ENCODE peak calls at places on chromosomes 3 and 15, in five cellular contexts. G is astrocyte of the spinal cord, W is SK-N-SH, X is lower lobe of right lung, B is dorsolateral prefrontal cortex. P is an unnamed sample.

GRCh38 chr3:54951405-54951804 is 23.5 kb upstream of the LRTM1 start:
- DNase-seq in X (peak), G (peak), W (peak), B (peak), P (peak)

GRCh38 chr3:139227165-139227564 is 116.7 kb upstream of the MRPS22 start:
- DNase-seq in B (no peak), X (no peak), G (no peak), W (no peak), P (no peak)

GRCh38 chr3:3157484-3157883 is 22.0 kb downstream of the CRBN start:
- DNase-seq in W (no peak), G (no peak), X (no peak), B (no peak), P (no peak)

GRCh38 chr15:93524432-93524831 is 435.4 kb upstream of the RGMA start:
- DNase-seq in G (no peak), W (no peak), B (no peak), X (no peak), P (no peak)

GRCh38 chr3:30426319-30426993 is 179.9 kb upstream of the TGFBR2 start:
- DNase-seq in W (no peak), X (no peak), B (no peak), G (peak), P (peak)

GRCh38 chr3:129015388-129016105 is 14.4 kb downstream of the EFCC1 start:
- DNase-seq in G (no peak), W (no peak), B (no peak), X (peak), P (no peak)

GRCh38 chr3:110958476-110959147 is 113.0 kb upstream of the NECTIN3 start:
- DNase-seq in X (no peak), B (no peak), W (no peak), G (no peak), P (no peak)

GRCh38 chr15:68816795-68817303 is 3.8 kb downstream of the ANP32A start:
- DNase-seq in X (no peak), W (no peak), B (no peak), G (no peak), P (no peak)

GRCh38 chr15:87687176-87687890 is 569.2 kb downstream of the NTRK3 start:
- DNase-seq in G (no peak), W (peak), X (no peak), B (no peak), P (no peak)

GRCh38 chr3:165640970-165641369 is 196.3 kb downstream of the BCHE start:
- DNase-seq in B (no peak), G (no peak), W (no peak), X (no peak), P (no peak)

DNA sequence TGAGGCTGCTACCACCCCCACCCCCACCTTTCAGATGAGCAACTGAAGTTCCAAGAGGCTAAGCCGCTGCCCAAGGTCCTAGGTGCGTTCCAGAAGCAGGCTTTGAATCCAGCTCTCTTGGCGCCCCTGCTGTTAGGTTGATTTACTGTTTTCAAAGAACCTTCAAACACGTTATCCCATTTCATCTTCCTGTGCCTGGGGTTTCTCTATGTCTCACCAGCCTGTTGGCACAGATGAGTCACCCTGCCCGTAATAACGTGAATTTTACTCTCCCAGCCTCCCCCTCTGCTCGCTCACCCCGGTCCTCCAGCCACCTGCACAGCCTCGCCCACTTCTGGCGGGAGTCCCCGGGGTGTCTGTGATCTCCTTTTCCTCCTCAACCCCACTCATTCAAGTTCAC is 13.1 kb upstream of the TSEN2 start:
- DNase-seq in B (no peak), G (no peak), W (no peak), X (no peak), P (no peak)
- TF ChIP-seq CTCF in B (no peak), G (no peak), W (peak), X (no peak), P (no peak)

DNA sequence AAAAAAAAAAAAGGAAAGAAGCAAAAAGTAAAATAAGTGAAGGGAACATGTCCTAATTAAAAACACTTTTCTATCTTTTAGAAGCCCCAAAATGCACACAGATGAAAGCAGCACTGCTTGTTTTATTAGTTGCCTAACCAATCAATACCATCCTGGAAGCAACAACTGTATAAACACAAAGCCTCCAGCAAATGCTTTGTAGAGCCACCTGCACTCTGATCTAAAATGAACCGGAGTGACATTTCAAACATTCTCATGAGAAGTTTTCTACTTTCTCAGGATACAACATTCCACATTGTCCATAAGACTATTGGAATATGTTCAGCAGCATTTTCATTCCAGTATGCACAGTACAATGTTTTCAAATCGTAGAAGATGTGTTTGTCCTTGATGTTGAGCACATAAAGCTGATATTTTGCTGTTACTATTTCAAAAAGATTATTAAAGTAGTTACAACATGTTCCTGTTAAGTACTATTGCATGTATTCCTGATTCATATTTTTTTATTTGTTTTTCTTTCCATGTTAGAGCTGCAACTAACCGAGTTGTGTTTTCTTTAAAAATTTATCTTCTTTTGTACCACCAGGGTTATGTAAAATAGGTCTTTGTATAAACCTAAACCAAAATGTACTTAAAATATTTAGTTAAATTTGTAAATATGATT is 50.3 kb upstream of the PLSCR5 start:
- DNase-seq in X (no peak), W (no peak), G (peak), B (no peak), P (no peak)
- H3K4me3 ChIP-seq in X (no peak), W (no peak), G (no peak), B (no peak), P (no peak)

GRCh38 chr15:32990071-32990470 is 204.4 kb downstream of the FMN1 start:
- DNase-seq in G (no peak), X (no peak), B (no peak), W (no peak), P (no peak)

GRCh38 chr15:32998182-32998581 is 196.3 kb downstream of the FMN1 start:
- DNase-seq in W (no peak), G (no peak), B (no peak), X (no peak), P (no peak)

GRCh38 chr15:32991544-32992192 is 202.8 kb downstream of the FMN1 start:
- DNase-seq in G (no peak), X (no peak), W (no peak), B (no peak), P (no peak)

GRCh38 chr15:32994810-32995424 is 199.6 kb downstream of the FMN1 start:
- DNase-seq in W (peak), G (peak), X (no peak), B (no peak), P (peak)

GRCh38 chr15:32993285-32993684 is 201.2 kb downstream of the FMN1 start:
- DNase-seq in X (no peak), W (peak), B (no peak), G (peak), P (no peak)
- TF ChIP-seq CTCF in X (no peak), W (peak), B (no peak), G (peak), P (peak)

GRCh38 chr3:53166781-53167291 is 5.8 kb downstream of the PRKCD start:
- DNase-seq in B (no peak), W (no peak), X (peak), G (peak), P (no peak)
- H3K4me3 ChIP-seq in B (no peak), W (no peak), X (peak), G (no peak), P (no peak)

DNA sequence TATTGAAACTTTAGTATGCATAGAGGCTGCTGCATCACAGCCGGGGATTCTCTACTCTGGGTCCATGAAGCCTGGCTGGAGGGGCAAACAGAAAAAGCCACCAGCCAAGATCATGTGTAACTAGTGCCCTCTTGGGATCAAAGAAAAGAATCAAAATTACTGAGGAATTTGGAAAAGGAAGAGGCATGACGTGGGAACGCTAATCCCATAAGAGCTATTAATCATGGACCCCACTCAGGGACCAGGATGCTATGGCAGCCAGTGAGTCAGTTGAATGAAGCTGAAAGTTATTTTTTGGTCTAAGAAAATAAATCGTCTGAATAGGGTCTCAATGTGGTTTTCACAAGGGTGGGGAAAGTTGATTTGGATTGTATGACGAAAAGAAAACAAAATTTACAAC is 1165.1 kb downstream of the ROBO2 start:
- DNase-seq in W (no peak), B (no peak), G (peak), X (no peak), P (peak)
- TF ChIP-seq CTCF in W (peak), B (no peak), G (peak), X (no peak), P (peak)

DNA sequence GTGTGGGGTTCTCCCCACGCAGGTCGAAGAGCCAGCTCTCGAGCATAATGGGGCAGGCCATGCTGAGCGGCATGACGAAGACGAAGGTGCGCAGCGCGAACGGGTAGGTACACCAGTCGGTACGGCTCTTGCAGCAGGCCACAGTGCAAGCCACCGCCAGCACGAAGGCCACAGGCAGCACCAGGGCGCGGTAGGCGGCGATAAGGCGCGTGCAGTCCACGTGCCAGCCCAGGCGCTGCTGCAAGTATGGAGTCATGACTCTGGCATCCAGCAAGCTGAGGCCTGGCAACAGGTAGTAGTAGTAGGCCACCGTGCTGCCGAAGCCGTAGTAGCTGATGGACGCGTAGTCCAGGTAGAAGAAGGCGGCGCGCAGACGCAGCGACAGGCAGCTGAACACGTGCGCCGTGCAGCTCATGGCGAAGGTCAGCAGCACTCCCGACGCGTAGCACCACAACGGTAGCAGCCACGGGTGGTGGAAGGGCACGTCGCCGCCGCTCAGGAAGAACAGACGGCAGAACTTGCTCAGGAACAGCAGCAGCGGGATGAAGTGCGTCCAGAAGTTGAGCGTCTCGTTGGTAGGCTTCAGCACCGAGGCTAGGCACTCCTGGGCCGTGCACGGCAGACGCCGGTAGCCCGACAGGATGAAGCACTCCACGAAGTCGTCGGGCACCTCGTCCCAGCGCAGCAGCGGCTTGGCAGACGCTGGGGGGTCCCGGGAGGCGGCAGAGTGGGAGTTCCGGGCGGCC is 781 bp downstream of the PAQR9 start:
- DNase-seq in W (no peak), G (no peak), X (no peak), B (no peak), P (no peak)
- H3K4me3 ChIP-seq in W (peak), G (no peak), X (peak), B (peak), P (peak)

GRCh38 chr3:48220746-48221145 is 2.5 kb upstream of the CAMP start:
- DNase-seq in W (no peak), G (no peak), X (no peak), B (no peak), P (no peak)

GRCh38 chr3:48226959-48227358 is 3.7 kb downstream of the CAMP start:
- DNase-seq in W (no peak), G (no peak), X (no peak), B (no peak), P (no peak)

GRCh38 chr3:48222616-48223513 is at the start of gene CAMP:
- DNase-seq in X (peak), B (peak), G (peak), W (peak), P (no peak)

DNA sequence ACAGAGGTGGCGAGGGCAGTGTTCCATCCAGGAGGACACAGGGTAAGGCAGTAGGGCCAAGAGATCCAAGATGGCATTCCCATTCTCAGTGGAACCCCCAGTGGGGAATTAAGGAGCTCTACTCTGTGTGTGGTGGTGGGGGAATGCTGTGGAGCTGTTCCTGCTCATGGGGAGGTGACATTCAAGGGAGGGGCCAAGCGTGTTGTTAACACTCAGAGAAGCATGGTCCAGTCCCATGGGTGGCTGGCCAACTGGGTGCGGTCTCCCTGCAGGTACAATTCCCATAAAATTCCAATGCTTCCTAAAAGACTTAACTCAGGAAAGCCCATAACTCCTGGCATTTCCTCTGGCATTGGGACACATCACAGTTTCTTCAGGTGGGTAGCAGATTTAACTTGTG is 2.3 kb downstream of the CAMP start:
- DNase-seq in G (no peak), X (no peak), B (no peak), W (no peak), P (no peak)
- TF ChIP-seq CTCF in G (no peak), X (no peak), B (no peak), W (no peak), P (no peak)

DNA sequence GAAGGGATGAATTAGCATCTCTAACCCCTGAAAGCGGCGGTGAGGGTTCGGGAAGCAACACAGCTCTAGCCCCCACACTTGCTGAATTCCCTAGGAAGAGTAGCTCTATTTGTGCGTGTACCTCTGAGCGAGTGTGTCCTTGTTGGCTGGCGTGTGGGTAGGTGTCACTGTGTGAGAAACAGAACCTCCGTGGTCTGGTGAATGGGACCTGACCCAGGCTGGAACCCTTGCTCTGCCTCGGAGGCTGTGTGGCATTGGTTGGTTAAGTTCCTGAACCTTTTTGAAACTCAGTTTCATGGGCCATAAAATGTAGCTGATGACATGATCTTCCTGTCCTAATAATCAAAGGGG is 414 bp upstream of the TMEM115 start:
- DNase-seq in W (no peak), G (no peak), B (no peak), X (no peak), P (no peak)
- H3K4me3 ChIP-seq in W (peak), G (peak), B (peak), X (peak), P (peak)

P was measured in astrocyte of the cerebellum.